ENCODE peak calls at places on chromosomes 3 and 15, in seven cellular contexts. A is fibroblast of lung; E is astrocyte of the cerebellum; N is CD8-positive, alpha-beta T cell; Q is bronchial epithelial cell; W is psoas muscle; D is IMR-90. H is an unnamed sample.

GRCh38 chr3:143526016-143526540 is 322.2 kb downstream of the SLC9A9 start:
- DNase-seq in A (peak), E (no peak), N (no peak), Q (no peak), W (no peak), D (no peak), H (peak)

GRCh38 chr3:127685708-127686511 is 13.2 kb downstream of the ABTB1 start:
- DNase-seq in A (no peak), E (no peak), N (no peak), Q (peak), W (no peak), D (no peak), H (no peak)

GRCh38 chr3:139096670-139097069 is 52.0 kb upstream of the PRR23C start:
- DNase-seq in A (no peak), E (no peak), N (no peak), Q (no peak), W (no peak), D (no peak), H (no peak)

GRCh38 chr3:62332771-62333381 is 40.5 kb downstream of the FEZF2 start:
- DNase-seq in A (peak), E (peak), N (no peak), Q (peak), W (no peak), D (peak), H (peak)

GRCh38 chr3:154972951-154973350 is 107.2 kb upstream of the MME start:
- DNase-seq in A (peak), E (peak), N (no peak), Q (no peak), W (no peak), D (peak), H (no peak)

GRCh38 chr3:4981688-4982494 is 2.7 kb downstream of the BHLHE40 start:
- DNase-seq in A (peak), E (no peak), N (no peak), Q (peak), W (no peak), D (peak), H (no peak)

GRCh38 chr3:148718982-148719862 is 21.5 kb downstream of the AGTR1 start:
- DNase-seq in A (no peak), E (peak), N (no peak), Q (peak), W (no peak), D (peak), H (no peak)

GRCh38 chr15:59306520-59307163 is 66.0 kb downstream of the MYO1E start:
- DNase-seq in A (peak), E (no peak), N (no peak), Q (peak), W (no peak), D (peak), H (no peak)

GRCh38 chr3:18444597-18445420 is 19.7 kb upstream of the SATB1 start:
- DNase-seq in A (peak), E (no peak), N (peak), Q (no peak), W (peak), D (peak), H (peak)

GRCh38 chr3:73094127-73094526 is 32.7 kb downstream of the EBLN2 start:
- DNase-seq in A (peak), E (no peak), N (no peak), Q (peak), W (no peak), D (no peak), H (no peak)

DNA sequence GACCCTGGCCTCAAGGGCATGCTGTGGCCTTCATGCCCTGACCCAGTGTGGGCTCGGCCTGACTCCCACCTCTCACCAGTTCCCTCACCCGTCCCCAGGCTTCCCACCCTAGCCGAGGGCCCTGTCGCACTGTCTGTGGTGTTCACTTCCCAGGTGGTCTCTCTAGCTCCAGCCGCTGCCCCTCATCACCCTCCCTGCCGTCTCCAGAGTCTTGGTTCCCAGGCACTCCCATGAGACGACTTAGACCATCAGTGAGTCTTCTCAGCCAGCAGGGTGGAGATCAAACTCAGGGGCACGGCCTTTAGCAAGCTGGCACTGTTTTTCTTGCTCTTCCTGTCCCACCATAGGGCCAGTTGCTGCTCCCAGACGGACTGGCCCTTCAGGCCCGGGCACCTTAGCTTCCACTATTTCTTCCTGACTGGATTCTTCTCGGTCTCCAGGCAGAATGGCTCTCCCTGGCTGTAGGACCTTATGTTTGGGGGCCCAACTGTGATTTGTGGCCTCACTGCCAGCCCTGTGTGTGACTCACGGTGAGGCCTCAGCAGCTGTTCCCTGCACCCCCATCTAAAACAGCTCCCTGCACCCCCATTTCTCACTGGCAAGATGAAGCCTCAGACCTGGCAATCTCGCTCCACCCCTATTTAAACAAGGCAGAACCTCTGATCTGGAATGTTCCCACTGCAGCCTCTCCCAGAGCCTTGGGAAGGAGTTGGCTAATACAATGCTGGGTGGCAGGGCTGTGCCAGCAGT is 9.4 kb upstream of the PCSK6 start:
- DNase-seq in A (no peak), E (no peak), N (no peak), Q (no peak), W (no peak), D (no peak), H (no peak)
- H3K4me3 ChIP-seq in A (no peak), E (no peak), N (no peak), Q (no peak), W (no peak), D (no peak), H (no peak)

GRCh38 chr3:113839551-113839950 is 963 bp downstream of the GRAMD1C start:
- DNase-seq in A (no peak), E (no peak), N (no peak), Q (no peak), W (no peak), D (no peak), H (no peak)
- H3K4me3 ChIP-seq in A (peak), E (peak), N (no peak), Q (no peak), W (no peak), D (peak), H (peak)

GRCh38 chr3:42226470-42227425 is 39.2 kb downstream of the CCK start:
- DNase-seq in A (no peak), E (no peak), N (no peak), Q (peak), W (no peak), D (no peak), H (no peak)

GRCh38 chr3:42228796-42229195 is 37.2 kb downstream of the CCK start:
- DNase-seq in A (no peak), E (no peak), N (no peak), Q (peak), W (no peak), D (peak), H (peak)

GRCh38 chr3:42229266-42229941 is 36.6 kb downstream of the CCK start:
- DNase-seq in A (no peak), E (no peak), N (no peak), Q (no peak), W (no peak), D (no peak), H (no peak)

GRCh38 chr3:42230860-42231259 is 35.1 kb downstream of the CCK start:
- DNase-seq in A (no peak), E (no peak), N (no peak), Q (no peak), W (no peak), D (no peak), H (no peak)

DNA sequence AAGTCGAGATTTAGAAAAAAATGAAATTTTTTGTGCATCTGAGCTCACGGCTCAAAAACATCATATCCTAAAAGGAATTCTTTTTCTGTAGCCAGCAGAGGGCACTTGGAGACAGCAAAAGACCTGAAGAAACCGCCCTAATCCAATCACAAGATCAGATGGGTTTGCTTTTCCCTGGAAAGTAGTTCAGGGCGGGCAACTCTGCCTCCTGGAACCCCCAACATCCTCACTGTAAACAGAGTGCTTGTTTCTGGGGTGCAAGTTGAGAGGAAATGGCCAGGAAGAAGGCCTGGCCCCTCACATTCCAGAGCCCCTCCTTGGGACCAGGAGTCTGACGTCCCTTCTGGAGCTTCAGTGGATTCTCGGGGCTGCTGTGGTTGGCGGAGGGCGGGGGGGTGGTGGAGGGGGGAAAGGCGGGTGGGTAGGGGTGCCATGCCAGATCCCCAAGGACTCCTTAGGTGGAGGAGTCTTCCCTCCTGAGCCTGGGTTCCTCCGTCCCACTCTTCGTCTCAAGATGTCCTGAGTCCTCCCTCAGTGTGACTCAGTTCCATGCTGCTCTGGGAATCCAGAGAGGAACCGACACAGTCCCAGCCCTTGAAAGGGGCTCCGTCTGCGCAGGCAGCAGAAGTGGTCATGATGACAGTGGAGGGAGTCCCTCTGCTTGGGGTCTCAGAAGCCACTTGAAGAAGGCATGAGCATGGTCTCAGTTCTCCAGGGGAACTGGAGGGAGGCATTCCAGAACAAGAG is 35.9 kb downstream of the CCK start:
- DNase-seq in A (peak), E (peak), N (no peak), Q (peak), W (no peak), D (peak), H (no peak)
- H3K4me3 ChIP-seq in A (no peak), E (no peak), N (no peak), Q (no peak), W (no peak), D (no peak), H (no peak)

GRCh38 chr3:173395073-173395411 is 2.5 kb upstream of the NLGN1 start:
- DNase-seq in A (peak), E (peak), N (no peak), Q (peak), W (no peak), D (no peak), H (no peak)
- H3K4me3 ChIP-seq in A (peak), E (peak), N (peak), Q (peak), W (peak), D (peak), H (peak)

DNA sequence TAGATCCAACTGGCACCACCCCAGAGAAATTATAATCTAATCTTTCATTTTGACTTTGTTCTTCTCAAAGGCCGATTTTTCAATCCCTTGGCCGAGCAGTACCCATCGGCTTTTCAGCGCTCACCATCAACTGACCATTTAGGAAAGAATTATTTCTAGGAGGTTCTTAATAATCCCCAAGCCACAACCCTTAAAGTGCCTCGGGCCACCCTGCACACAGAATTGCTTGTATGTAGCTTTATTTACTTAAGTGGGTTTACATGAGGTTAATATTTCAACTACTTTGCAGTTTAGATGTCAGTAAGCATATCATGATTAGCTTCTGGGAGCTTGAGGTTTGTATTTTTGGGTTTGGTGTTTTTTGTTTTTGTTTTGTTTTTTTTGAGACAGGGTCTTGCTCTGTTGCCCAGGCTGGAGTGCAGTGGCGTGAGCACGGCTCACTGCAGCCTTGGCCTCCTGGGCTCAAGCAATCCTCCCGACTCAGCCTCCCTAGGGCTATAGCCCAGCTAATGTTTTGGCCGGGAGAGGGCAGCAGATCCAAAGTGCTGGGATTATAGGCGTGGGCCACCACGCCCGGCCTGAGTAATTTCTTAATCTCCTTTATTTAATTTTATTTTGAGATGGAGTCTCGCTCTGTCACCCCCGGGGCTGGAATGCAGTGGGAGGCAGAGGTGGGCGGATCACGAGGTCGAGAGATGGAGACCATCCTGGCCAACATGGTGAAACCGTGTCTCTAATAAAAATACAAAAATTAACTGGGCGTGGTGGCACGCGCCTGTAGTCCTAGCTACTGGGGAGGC is 801 bp upstream of the CDAN1 start:
- DNase-seq in A (no peak), E (no peak), N (no peak), Q (peak), W (no peak), D (peak), H (no peak)
- H3K4me3 ChIP-seq in A (peak), E (peak), N (peak), Q (peak), W (peak), D (peak), H (peak)

DNA sequence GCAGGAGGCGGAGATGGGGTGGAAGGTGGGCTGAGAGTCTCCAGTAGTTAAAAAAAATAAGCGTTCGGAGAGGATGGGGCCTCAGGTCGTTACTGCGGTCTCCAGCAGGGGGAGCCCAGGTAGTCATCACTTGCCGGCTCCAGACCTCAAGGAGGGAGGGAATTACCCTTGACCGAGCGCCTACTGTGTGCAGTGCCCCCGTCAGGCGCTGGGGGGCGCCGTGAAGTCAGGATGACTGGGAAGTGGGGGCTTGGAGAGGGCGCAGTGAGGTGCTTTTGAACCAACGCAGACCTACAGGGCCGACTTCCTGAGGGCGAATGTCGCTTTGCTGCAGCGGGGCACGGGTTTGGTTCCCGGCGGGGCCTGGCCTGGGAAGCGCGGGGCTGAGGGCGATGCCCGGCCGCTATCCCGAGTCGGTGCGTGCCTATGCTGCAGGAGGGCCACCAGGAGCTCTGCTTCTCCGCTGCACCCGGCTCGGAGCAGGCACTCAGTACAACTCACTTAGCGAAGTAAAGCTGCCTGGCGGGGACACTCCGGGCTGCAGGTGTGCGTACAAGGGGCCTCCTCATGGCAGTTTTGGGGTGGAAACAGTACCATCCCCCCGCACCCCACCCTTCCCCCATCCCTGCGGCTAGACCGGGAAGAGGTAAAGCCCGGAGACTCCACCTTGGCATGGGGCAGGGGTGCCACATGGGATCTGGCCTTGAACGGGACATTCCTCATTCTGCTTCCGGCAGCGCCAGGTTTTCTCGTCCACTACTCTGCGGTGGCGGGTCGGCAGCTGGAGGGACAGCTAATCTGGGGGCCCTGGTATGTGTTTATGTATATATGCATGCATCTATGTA is 79.8 kb downstream of the RHCG start:
- DNase-seq in A (peak), E (no peak), N (peak), Q (peak), W (peak), D (peak), H (peak)
- H3K4me3 ChIP-seq in A (no peak), E (no peak), N (no peak), Q (no peak), W (no peak), D (no peak), H (no peak)

DNA sequence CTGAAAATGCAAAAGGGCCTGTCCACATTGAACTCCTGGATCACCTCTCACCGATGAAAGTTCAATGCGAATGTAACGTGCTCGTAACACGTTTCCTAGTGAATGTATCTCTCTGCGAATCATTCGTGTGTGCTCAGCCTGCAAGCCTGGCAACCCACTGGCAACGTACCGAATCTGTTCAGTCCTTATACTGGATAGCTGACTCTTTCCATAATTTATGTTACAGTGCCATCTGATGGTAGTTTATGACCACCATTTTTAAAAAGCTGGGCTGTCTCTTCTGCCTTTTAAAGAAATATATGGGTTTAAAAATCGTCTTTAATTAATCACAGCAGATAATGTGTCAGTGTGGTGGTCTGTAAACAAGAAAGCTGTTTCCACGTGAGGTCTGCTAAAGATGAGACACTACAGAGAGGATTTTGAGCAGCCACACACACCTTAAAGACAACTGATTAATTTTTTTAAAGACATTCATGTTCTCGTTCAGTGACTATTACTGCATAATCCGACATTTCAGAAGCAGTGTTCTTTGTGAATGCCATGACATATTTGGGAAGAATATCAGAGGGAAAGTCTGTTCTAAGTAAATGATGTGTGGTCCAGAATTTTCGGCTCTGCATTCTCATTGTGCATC is 69.4 kb upstream of the FOXP1 start:
- DNase-seq in A (peak), E (peak), N (no peak), Q (peak), W (peak), D (peak), H (peak)
- H3K4me3 ChIP-seq in A (no peak), E (no peak), N (no peak), Q (no peak), W (no peak), D (no peak), H (no peak)

GRCh38 chr3:141389703-141390102 is 21.4 kb downstream of the ZBTB38 start:
- DNase-seq in A (no peak), E (no peak), N (no peak), Q (peak), W (no peak), D (peak), H (no peak)

GRCh38 chr3:141392018-141392370 is 23.7 kb downstream of the ZBTB38 start:
- DNase-seq in A (no peak), E (no peak), N (no peak), Q (no peak), W (no peak), D (no peak), H (no peak)

GRCh38 chr3:141391298-141392017 is 23.2 kb downstream of the ZBTB38 start:
- DNase-seq in A (no peak), E (no peak), N (no peak), Q (no peak), W (no peak), D (no peak), H (no peak)

GRCh38 chr3:141392416-141392815 is 24.1 kb downstream of the ZBTB38 start:
- DNase-seq in A (no peak), E (no peak), N (no peak), Q (no peak), W (no peak), D (no peak), H (no peak)

DNA sequence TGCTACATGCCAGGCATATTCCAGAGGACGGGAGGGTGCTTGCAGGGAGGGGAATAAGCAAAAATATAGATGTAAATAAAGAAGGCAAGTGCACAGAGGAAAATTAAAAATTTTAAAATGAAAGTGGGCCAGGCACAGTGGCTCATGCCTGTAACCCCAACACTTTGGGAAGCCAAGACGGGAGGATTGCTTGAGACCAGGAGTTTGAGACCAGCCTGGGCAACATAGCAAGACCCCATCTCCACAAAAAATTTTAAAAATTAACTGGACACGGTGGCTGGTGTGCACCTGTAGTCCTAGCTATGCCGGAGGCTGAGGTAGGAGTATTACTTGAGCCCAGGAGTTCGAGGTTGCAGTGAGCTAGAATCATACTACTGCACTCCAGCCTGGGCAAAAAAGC is 22.4 kb downstream of the ZBTB38 start:
- DNase-seq in A (no peak), E (no peak), N (no peak), Q (no peak), W (no peak), D (no peak), H (no peak)
- H3K4me3 ChIP-seq in A (no peak), E (no peak), N (no peak), Q (no peak), W (no peak), D (no peak), H (no peak)